ENCODE peak calls at places on chromosomes 4 and X, in four cellular contexts. T is upper lobe of left lung; W is activated CD4-positive, alpha-beta T cell treated with anti-CD3 and anti-CD28 coated beads, Interleukin-2, amount 10 ng/mL, durations not matched to agents 7 days and 5 days; B is foreskin fibroblast. R is an unnamed sample.

GRCh38 chr4:73721901-73722300 is 18.5 kb upstream of the CXCL8 start:
- DNase-seq in T (no peak), W (no peak), B (peak), R (peak)

GRCh38 chr4:139619644-139620043 is 46.0 kb upstream of the MGST2 start:
- DNase-seq in T (no peak), W (peak), B (peak), R (no peak)

GRCh38 chr4:132527817-132528216 is 621.3 kb upstream of the PCDH10 start:
- DNase-seq in T (no peak), W (no peak), B (no peak), R (no peak)

GRCh38 chr4:181420950-181421349 is 822.3 kb upstream of the TENM3 start:
- DNase-seq in T (no peak), W (no peak), B (no peak), R (no peak)

GRCh38 chr4:8278421-8279287 is 9.1 kb downstream of the HTRA3 start:
- DNase-seq in T (peak), W (no peak), B (peak), R (peak)

GRCh38 chr4:176753049-176753448 is 39.7 kb downstream of the VEGFC start:
- DNase-seq in T (no peak), W (no peak), B (peak), R (peak)

GRCh38 chrX:107672955-107673378 is 44.7 kb downstream of the PRPS1 start:
- DNase-seq in T (peak), W (peak), B (peak), R (no peak)

GRCh38 chr4:44256414-44256813 is 192.2 kb downstream of the KCTD8 start:
- DNase-seq in T (no peak), W (no peak), B (no peak), R (no peak)

GRCh38 chr4:156738756-156739155 is 232.8 kb downstream of the PDGFC start:
- DNase-seq in T (no peak), W (no peak), B (no peak), R (no peak)

GRCh38 chr4:86380176-86380724 is 20.4 kb upstream of the MAPK10 start:
- DNase-seq in T (no peak), W (no peak), B (no peak), R (no peak)

GRCh38 chrX:139360356-139360755 is 170.2 kb upstream of the F9 start:
- DNase-seq in T (no peak), W (no peak), B (no peak), R (no peak)

GRCh38 chrX:13285693-13286092 is 34.2 kb downstream of the ATXN3L start:
- DNase-seq in T (peak), W (no peak), B (no peak), R (no peak)

GRCh38 chr4:84258905-84259830 is 239.9 kb downstream of the NKX6-1 start:
- DNase-seq in T (no peak), W (no peak), B (peak), R (no peak)

R was measured in stromal cell of bone marrow.